ENCODE peak calls at places on chromosomes 4 and X, in nine cellular contexts. Y, C, F, U, T, Q, S, B and K are unnamed samples.

GRCh38 chr4:147860960-147861359 is 129.1 kb downstream of the ARHGAP10 start:
- DNase-seq in Y (peak), C (no peak), F (no peak), U (no peak), T (no peak), Q (no peak), S (peak), B (no peak), K (no peak)

GRCh38 chr4:126727461-126727860 is 905.3 kb upstream of the INTU start:
- DNase-seq in Y (no peak), C (no peak), F (no peak), U (no peak), T (peak), Q (no peak), S (no peak), B (no peak), K (no peak)

GRCh38 chr4:38674206-38675144 is 10.5 kb downstream of the KLF3 start:
- DNase-seq in Y (no peak), C (no peak), F (no peak), U (no peak), T (no peak), Q (no peak), S (no peak), B (no peak), K (no peak)

GRCh38 chrX:30910124-30910860 is 21.2 kb upstream of the TAB3 start:
- DNase-seq in Y (no peak), C (no peak), F (no peak), U (no peak), T (no peak), Q (no peak), S (no peak), B (no peak), K (no peak)

GRCh38 chr4:100093091-100093866 is 97.0 kb downstream of the DDIT4L start:
- DNase-seq in Y (peak), C (peak), F (peak), U (peak), T (peak), Q (peak), S (peak), B (peak), K (no peak)

GRCh38 chr4:85402371-85402770 is 72.6 kb upstream of the ARHGAP24 start:
- DNase-seq in Y (no peak), C (no peak), F (no peak), U (no peak), T (no peak), Q (no peak), S (no peak), B (no peak), K (no peak)

GRCh38 chr4:164357957-164358356 is 396.0 kb upstream of the SMIM31 start:
- DNase-seq in Y (no peak), C (no peak), F (no peak), U (no peak), T (no peak), Q (no peak), S (no peak), B (no peak), K (no peak)

GRCh38 chrX:75892749-75893148 is 107.7 kb upstream of the MAGEE2 start:
- DNase-seq in Y (no peak), C (no peak), F (no peak), U (no peak), T (no peak), Q (no peak), S (no peak), B (no peak), K (no peak)

GRCh38 chrX:135086197-135086854 is 34.0 kb downstream of the ETDB start:
- DNase-seq in Y (no peak), C (peak), F (peak), U (no peak), T (peak), Q (no peak), S (peak), B (peak), K (no peak)

GRCh38 chrX:104284407-104285000 is 29.8 kb upstream of the ESX1 start:
- DNase-seq in Y (no peak), C (no peak), F (no peak), U (no peak), T (no peak), Q (no peak), S (no peak), B (no peak), K (no peak)

GRCh38 chr4:7358100-7358735 is 76.5 kb downstream of the PSAPL1 start:
- DNase-seq in Y (no peak), C (no peak), F (no peak), U (peak), T (no peak), Q (no peak), S (peak), B (no peak), K (peak)